ENCODE peak calls at places on chromosome 15, in four cellular contexts. I is psoas muscle, R is mammary epithelial cell, W is aorta. T is an unnamed sample.

GRCh38 chr15:43277231-43277823 is 10.6 kb upstream of the TGM5 start:
- DNase-seq in I (no peak), R (no peak), W (no peak), T (no peak)

GRCh38 chr15:85615930-85616329 is 178.8 kb downstream of the KLHL25 start:
- DNase-seq in I (no peak), R (peak; percentile 84), W (no peak), T (peak; percentile 26)

GRCh38 chr15:74123685-74124084 is 6.7 kb upstream of the ISLR2 start:
- DNase-seq in I (no peak), R (no peak), W (no peak), T (no peak)

GRCh38 chr15:31214864-31215489 is 111.7 kb upstream of the KLF13 start:
- DNase-seq in I (peak; percentile 76), R (peak; percentile 65), W (no peak), T (peak; percentile 53)

GRCh38 chr15:80934761-80935221 is 54.8 kb downstream of the MESD start:
- DNase-seq in I (no peak), R (no peak), W (peak; percentile 69), T (peak; percentile 47)

GRCh38 chr15:53811530-53811929 is 52.1 kb upstream of the WDR72 start:
- DNase-seq in I (no peak), R (no peak), W (no peak), T (peak; percentile 53)

GRCh38 chr15:78993931-78994530 is 49.2 kb upstream of the CTSH start:
- DNase-seq in I (peak; percentile 23), R (no peak), W (no peak), T (peak; percentile 60)

GRCh38 chr15:71654714-71655174 is 155.6 kb upstream of the NR2E3 start:
- DNase-seq in I (no peak), R (no peak), W (no peak), T (no peak)

GRCh38 chr15:80977627-80978036 is 12.0 kb downstream of the MESD start:
- DNase-seq in I (peak; percentile 74), R (no peak), W (peak; percentile 85), T (peak; percentile 68)

GRCh38 chr15:46961795-46962194 is 755.5 kb upstream of the SEMA6D start:
- DNase-seq in I (no peak), R (no peak), W (no peak), T (peak; percentile 23)

GRCh38 chr15:34725565-34725964 is 29.2 kb downstream of the GJD2 start:
- DNase-seq in I (no peak), R (no peak), W (no peak), T (no peak)

GRCh38 chr15:78082106-78082742 is 4.7 kb upstream of the TBC1D2B start:
- DNase-seq in I (no peak), R (peak; percentile 68), W (no peak), T (no peak)

GRCh38 chr15:55284461-55284860 is 5.2 kb downstream of the RAB27A start:
- DNase-seq in I (no peak), R (no peak), W (no peak), T (no peak)
- H3K4me3 ChIP-seq in I (no peak overlapping the region), R (no peak overlapping the region), W (no peak overlapping the region), T (no peak overlapping the region)

GRCh38 chr15:67592245-67592644 is 49.7 kb downstream of the MAP2K5 start:
- DNase-seq in I (no peak), R (no peak), W (no peak), T (no peak)
- H3K36me3 ChIP-seq in I (peaks cover 6% of the 10 kb centered on the region), R (no peaks in the 10 kb centered on the region), W (no peaks in the 10 kb centered on the region), T (no peaks in the 10 kb centered on the region)

GRCh38 chr15:22890296-22890695 is 51.8 kb downstream of the NIPA2 start:
- DNase-seq in I (no peak), R (no peak), W (no peak), T (no peak)

GRCh38 chr15:22885105-22885504 is 46.6 kb downstream of the NIPA2 start:
- DNase-seq in I (no peak), R (no peak), W (no peak), T (no peak)

GRCh38 chr15:22888120-22888859 is 49.8 kb downstream of the NIPA2 start:
- DNase-seq in I (no peak), R (peak; percentile 80), W (no peak), T (peak; percentile 78)

GRCh38 chr15:22889146-22889818 is 50.8 kb downstream of the NIPA2 start:
- DNase-seq in I (no peak), R (no peak), W (no peak), T (no peak)

DNA sequence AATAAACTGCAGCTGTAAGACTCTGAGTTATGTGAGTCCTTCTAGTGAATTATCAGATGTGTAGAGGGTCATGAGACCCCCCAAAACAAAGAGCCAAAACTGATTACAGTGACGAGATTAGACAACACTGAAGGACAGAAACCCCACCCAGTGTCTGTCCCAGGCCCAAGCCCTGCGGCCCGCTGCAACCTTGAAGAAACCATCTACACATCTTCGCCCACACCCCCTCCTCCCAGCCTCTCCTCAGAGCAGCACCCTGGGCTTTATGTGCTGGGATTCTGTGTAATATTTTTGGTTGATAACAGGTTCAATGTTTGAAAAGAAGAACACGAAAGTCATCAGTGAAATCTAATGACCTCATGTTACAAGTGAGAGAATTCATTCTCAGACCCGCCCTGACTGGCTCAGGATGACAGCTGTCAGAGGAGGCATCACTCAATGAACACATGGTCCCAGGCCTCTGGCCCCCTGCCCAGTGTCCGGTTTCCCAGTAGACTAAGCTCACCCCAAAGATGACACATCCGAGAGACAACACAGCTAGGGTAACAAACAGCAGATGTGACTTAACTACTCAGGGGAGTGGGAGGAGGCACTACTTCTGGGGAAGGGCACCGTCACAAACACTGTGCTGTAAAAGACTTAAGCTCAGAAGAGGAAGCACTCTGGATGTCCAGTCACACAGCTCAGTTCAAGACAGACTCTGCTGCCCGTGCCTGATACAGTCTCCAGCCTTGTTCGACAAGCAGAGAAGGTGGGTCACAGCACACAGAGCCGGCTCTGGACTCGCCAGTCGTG is 48.9 kb downstream of the NIPA2 start:
- DNase-seq in I (peak; percentile 88), R (no peak), W (no peak), T (peak; percentile 51)
- H3K4me3 ChIP-seq in I (no peak overlapping the region), R (no peak overlapping the region), W (no peak overlapping the region), T (no peak overlapping the region)

DNA sequence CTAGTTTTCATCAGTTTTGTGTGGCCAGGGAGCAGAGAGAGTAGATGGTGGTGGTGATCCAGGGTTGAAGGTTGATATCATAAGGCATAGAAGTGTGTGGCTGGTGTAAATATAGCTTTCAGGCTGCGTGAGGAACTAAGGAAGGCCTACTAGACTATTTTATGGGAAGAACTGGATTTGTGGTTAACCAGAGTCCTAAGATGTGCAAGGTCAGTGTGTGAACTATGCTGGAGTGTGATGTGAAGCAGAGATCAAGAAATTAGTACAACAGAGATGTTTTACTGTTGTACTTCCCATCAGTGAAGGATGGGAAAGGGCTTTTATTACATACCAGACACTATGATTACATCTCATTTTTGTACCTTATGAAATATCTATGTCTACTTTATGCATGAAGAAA is 41.5 kb downstream of the MAPK6 start:
- DNase-seq in I (no peak), R (no peak), W (no peak), T (no peak)
- H3K36me3 ChIP-seq in I (peaks cover 20% of the 10 kb centered on the region), R (peaks cover 47% of the 10 kb centered on the region), W (peaks cover 15% of the 10 kb centered on the region), T (no peaks in the 10 kb centered on the region)

GRCh38 chr15:69766156-69766555 is 313.5 kb downstream of the RPLP1 start:
- DNase-seq in I (no peak), R (peak; percentile 30), W (no peak), T (no peak)
- H3K4me3 ChIP-seq in I (no peak overlapping the region), R (no peak overlapping the region), W (no peak overlapping the region), T (no peak overlapping the region)

DNA sequence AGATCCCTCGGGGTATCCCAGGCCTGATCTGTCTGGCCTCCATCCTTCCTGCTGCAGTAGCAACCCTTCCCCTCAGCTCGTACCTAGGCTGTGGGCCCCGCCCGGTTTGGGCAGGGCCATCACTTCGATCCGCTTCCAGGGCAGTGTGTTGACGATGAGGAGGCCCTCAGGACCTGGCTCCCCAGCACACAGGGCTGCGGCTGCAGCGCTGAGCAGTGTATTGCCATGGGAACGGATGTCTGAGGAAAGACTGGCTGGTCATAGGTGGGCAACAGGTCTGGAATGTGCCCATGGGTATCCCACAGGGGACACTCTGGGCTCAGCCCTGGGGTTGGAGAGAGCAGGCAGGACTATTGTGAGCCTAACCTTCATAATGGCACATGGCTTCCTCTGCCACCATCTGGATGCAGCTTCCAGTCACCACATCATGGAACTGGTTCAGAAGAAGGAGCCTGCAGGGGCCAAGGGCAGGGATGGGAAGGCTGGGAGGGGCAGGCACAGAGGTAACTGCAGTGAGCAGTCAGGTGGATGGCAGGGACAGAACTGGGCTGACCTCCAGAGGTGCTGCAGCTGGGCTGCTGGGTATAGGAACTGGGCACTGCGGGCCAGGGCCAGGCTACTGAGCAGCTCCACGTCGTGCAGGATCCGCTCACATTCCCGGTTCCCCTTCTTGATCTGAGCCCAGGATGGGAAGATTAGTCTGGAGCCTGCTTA is 8.7 kb downstream of the MAN2C1 start:
- DNase-seq in I (no peak), R (no peak), W (no peak), T (peak; percentile 5)
- H3K36me3 ChIP-seq in I (peaks cover 11% of the 10 kb centered on the region), R (peaks cover 8% of the 10 kb centered on the region), W (no peaks in the 10 kb centered on the region), T (no peaks in the 10 kb centered on the region)

GRCh38 chr15:56946150-56946549 is 27.7 kb downstream of the TCF12 start:
- DNase-seq in I (no peak), R (no peak), W (no peak), T (no peak)

GRCh38 chr15:56953790-56954189 is 35.3 kb downstream of the TCF12 start:
- DNase-seq in I (no peak), R (no peak), W (no peak), T (no peak)

GRCh38 chr15:56948000-56948765 is 29.7 kb downstream of the TCF12 start:
- DNase-seq in I (no peak), R (no peak), W (no peak), T (no peak)

GRCh38 chr15:56948766-56949105 is 30.3 kb downstream of the TCF12 start:
- DNase-seq in I (no peak), R (no peak), W (no peak), T (no peak)

DNA sequence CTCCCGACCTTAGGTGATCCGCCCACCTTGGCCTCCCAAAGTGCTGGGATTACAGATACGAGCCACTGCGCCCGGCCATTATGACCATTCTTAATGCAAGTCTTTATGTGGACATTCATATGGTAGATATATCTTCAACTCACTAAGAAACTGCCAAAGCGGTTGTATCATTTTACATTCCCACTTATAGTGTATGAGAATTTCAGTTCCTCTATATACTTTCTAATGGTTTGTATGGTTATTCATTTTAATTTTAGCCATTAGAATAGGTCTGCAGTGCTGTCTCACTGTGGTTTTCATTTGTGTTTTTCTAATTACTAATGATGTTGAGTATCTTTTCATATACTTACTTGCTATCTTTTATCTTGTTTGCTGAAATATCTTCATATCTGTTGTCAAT is 32.5 kb downstream of the TCF12 start:
- DNase-seq in I (no peak), R (no peak), W (no peak), T (no peak)
- H3K4me3 ChIP-seq in I (no peak overlapping the region), R (no peak overlapping the region), W (no peak overlapping the region), T (no peak overlapping the region)

DNA sequence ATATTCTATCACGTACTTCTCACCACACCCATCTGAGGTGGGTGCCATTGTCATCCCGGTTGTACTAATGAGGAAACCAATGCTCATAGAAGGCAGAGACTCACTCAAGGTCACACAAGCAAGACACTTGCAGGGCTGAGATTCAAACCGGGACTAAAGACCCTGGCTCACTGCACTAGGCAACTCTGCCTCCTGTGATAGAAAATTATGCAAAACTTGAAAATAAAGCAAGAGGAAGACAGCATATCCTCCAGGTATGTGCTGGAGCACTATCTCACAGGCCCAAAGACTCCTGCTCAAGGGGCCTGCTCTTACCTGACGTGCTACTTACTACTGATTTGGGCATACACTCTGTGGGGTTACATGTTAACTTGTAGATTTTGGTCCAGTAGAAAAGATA is 25.6 kb downstream of the ANXA2 start:
- DNase-seq in I (no peak), R (no peak), W (no peak), T (no peak)
- H3K36me3 ChIP-seq in I (peaks cover 9% of the 10 kb centered on the region), R (peaks cover 60% of the 10 kb centered on the region), W (no peaks in the 10 kb centered on the region), T (no peaks in the 10 kb centered on the region)

GRCh38 chr15:65377976-65378366 is at the start of gene IGDCC3:
- DNase-seq in I (no peak), R (no peak), W (no peak), T (peak; percentile 73)
- H3K4me3 ChIP-seq in I (peak within 1 kb of the TSS; percentile 85), R (no peak within 1 kb of the TSS), W (peak within 1 kb of the TSS; percentile 46), T (peak within 1 kb of the TSS; percentile 83)